ENCODE peak calls at places on chromosomes 6 and 20, in six cellular contexts. R is fibroblast of lung, A is endothelial cell of umbilical vein, K is IMR-90, Y is cardiac muscle cell, B is right lobe of liver. D is an unnamed sample.

GRCh38 chr6:43798688-43799444 is 28.9 kb downstream of the VEGFA start:
- DNase-seq in R (peak; percentile 72), A (peak; percentile 26), K (peak; percentile 85), Y (peak; percentile 47), B (peak; percentile 90), D (no peak)

GRCh38 chr6:74925683-74926082 is 280.2 kb downstream of the COL12A1 start:
- DNase-seq in R (no peak), A (no peak), K (no peak), Y (no peak), B (no peak), D (no peak)

GRCh38 chr6:141598487-141598886 is 534.2 kb upstream of the GJE1 start:
- DNase-seq in R (peak; percentile 33), A (peak; percentile 44), K (peak; percentile 51), Y (peak; percentile 21), B (no peak), D (no peak)

GRCh38 chr6:56767892-56768531 is 125.3 kb upstream of the DST start:
- DNase-seq in R (no peak), A (no peak), K (no peak), Y (no peak), B (no peak), D (no peak)

GRCh38 chr6:24566020-24566752 is 71.4 kb downstream of the ALDH5A1 start:
- DNase-seq in R (peak; percentile 1), A (no peak), K (peak; percentile 10), Y (no peak), B (no peak), D (no peak)

GRCh38 chr6:111580826-111581505 is 24.7 kb downstream of the TRAF3IP2 start:
- DNase-seq in R (peak; percentile 62), A (no peak), K (peak; percentile 39), Y (peak; percentile 34), B (no peak), D (no peak)

GRCh38 chr20:50992733-50993457 is 30.0 kb downstream of the KCNG1 start:
- DNase-seq in R (peak; percentile 76), A (peak; percentile 69), K (peak; percentile 69), Y (peak; percentile 83), B (no peak), D (no peak)

GRCh38 chr20:49157146-49157545 is 31.0 kb downstream of the STAU1 start:
- DNase-seq in R (no peak), A (no peak), K (no peak), Y (no peak), B (no peak), D (no peak)

GRCh38 chr6:56040271-56040670 is 164.9 kb upstream of the BMP5 start:
- DNase-seq in R (peak; percentile 92), A (no peak), K (peak; percentile 77), Y (peak; percentile 77), B (no peak), D (no peak)

GRCh38 chr20:43565758-43566104 is 6.9 kb downstream of the SGK2 start:
- DNase-seq in R (no peak), A (no peak), K (no peak), Y (no peak), B (no peak), D (no peak)

GRCh38 chr20:12327205-12327604 is 409.5 kb downstream of the BTBD3 start:
- DNase-seq in R (no peak), A (no peak), K (no peak), Y (peak; percentile 25), B (no peak), D (no peak)

GRCh38 chr6:43052842-43053544 is 658 bp downstream of the CUL7 start:
- DNase-seq in R (peak; percentile 29), A (peak; percentile 53), K (peak; percentile 20), Y (peak; percentile 41), B (no peak), D (no peak)

GRCh38 chr20:45835230-45836224 is 1.9 kb downstream of the SNX21 start:
- DNase-seq in R (peak; percentile 91), A (no peak), K (peak; percentile 47), Y (no peak), B (no peak), D (no peak)

GRCh38 chr20:53559816-53560215 is 33.8 kb downstream of the ZNF217 start:
- DNase-seq in R (peak; percentile 48), A (no peak), K (peak; percentile 58), Y (peak; percentile 61), B (no peak), D (no peak)

GRCh38 chr6:64376394-64376793 is 740.8 kb downstream of the PHF3 start:
- DNase-seq in R (no peak), A (no peak), K (no peak), Y (no peak), B (no peak), D (no peak)

GRCh38 chr6:136604928-136605485 is 54.8 kb upstream of the MAP7 start:
- DNase-seq in R (peak; percentile 39), A (peak; percentile 29), K (no peak), Y (no peak), B (no peak), D (no peak)

GRCh38 chr6:153588328-153588727 is 450.7 kb upstream of the OPRM1 start:
- DNase-seq in R (no peak), A (no peak), K (no peak), Y (no peak), B (no peak), D (no peak)

GRCh38 chr20:3863317-3863716 is 16.7 kb downstream of the MAVS start:
- DNase-seq in R (no peak), A (no peak), K (no peak), Y (no peak), B (no peak), D (no peak)

GRCh38 chr6:5423251-5423650 is 161.9 kb downstream of the FARS2 start:
- DNase-seq in R (no peak), A (no peak), K (no peak), Y (no peak), B (no peak), D (no peak)

GRCh38 chr20:15528386-15529111 is 1044.7 kb downstream of the KIF16B start:
- DNase-seq in R (no peak), A (no peak), K (no peak), Y (no peak), B (no peak), D (no peak)

GRCh38 chr20:18739785-18740184 is 73.8 kb upstream of the SCP2D1 start:
- DNase-seq in R (peak; percentile 96), A (no peak), K (peak; percentile 90), Y (peak; percentile 88), B (no peak), D (no peak)

GRCh38 chr6:141421378-141421777 is 711.3 kb upstream of the GJE1 start:
- DNase-seq in R (peak; percentile 78), A (peak; percentile 14), K (peak; percentile 85), Y (peak; percentile 66), B (no peak), D (no peak)

GRCh38 chr6:3775386-3775785 is 23.9 kb upstream of the PXDC1 start:
- DNase-seq in R (no peak), A (no peak), K (no peak), Y (no peak), B (no peak), D (no peak)

GRCh38 chr6:8435845-8436168 is 462 bp upstream of the SLC35B3 start:
- DNase-seq in R (no peak), A (no peak), K (peak; percentile 3), Y (no peak), B (no peak), D (no peak)

GRCh38 chr20:62704341-62704948 is 4.2 kb upstream of the NTSR1 start:
- DNase-seq in R (peak; percentile 95), A (peak; percentile 99), K (peak; percentile 95), Y (peak; percentile 91), B (peak; percentile 58), D (no peak)

GRCh38 chr20:16147221-16147620 is 426.0 kb downstream of the KIF16B start:
- DNase-seq in R (no peak), A (no peak), K (no peak), Y (no peak), B (no peak), D (no peak)

GRCh38 chr20:59737816-59738215 is 133.5 kb downstream of the PHACTR3 start:
- DNase-seq in R (no peak), A (no peak), K (no peak), Y (no peak), B (no peak), D (no peak)

GRCh38 chr6:96900873-96901272 is 3.2 kb upstream of the NDUFAF4 start:
- DNase-seq in R (no peak), A (no peak), K (no peak), Y (no peak), B (no peak), D (no peak)

GRCh38 chr6:128888444-128889175 is 5.7 kb downstream of the LAMA2 start:
- DNase-seq in R (no peak), A (no peak), K (no peak), Y (no peak), B (no peak), D (no peak)
- H3K9me3 ChIP-seq in R (no peaks in the 10 kb centered on the region), A (no peaks in the 10 kb centered on the region), K (no peaks in the 10 kb centered on the region), Y (no peaks in the 10 kb centered on the region), B (no peaks in the 10 kb centered on the region), D (no peaks in the 10 kb centered on the region)

DNA sequence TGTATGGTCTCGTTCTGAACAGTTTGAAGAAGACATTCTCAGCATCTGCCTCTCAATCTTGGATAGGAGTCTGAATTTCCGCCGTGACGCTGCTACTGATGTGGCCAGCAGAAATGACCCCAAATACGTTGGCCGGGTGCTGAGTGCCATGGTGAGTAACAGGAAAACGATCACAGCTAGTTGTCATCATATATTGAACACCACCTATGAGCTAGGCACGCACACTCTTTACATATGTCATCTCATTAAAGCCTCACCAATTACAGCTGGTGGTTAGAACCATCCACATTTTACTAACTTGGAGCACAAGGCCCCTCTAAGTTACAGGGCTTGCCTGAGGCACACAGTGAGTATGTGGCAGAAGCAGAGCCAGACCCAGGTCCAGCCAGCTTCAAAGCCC is 17.1 kb downstream of the TGM3 start:
- DNase-seq in R (no peak), A (no peak), K (no peak), Y (no peak), B (no peak), D (no peak)
- H3K9me3 ChIP-seq in R (no peaks in the 10 kb centered on the region), A (no peaks in the 10 kb centered on the region), K (no peaks in the 10 kb centered on the region), Y (no peaks in the 10 kb centered on the region), B (no peaks in the 10 kb centered on the region), D (no peaks in the 10 kb centered on the region)

DNA sequence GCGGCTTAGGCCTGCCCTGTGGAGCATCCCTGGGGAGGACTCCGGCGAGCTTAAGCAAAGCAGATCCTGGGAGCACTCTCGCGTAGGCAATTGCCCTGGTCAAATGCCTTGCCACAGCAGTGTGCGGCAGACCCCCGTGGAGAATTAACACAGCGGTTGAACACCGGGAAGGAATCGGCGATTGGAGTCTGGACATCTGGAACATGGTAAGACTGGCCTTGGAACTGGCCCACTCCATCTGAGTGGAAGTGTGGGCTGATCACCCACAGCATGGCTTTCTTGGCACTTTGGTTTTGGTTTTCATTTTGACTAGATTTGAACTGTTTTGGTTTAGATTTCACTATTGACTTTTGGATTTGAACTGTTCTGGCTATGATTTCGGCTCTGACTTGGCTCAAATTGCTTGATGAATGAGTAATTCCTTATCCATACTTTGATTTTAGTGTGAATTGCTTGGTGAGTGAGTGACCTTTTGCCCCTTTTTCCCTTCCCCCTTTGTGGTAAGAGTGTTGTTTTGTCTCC is 300.7 kb downstream of the RNGTT start:
- DNase-seq in R (no peak), A (no peak), K (no peak), Y (no peak), B (no peak), D (no peak)
- H3K9me3 ChIP-seq in R (no peaks in the 10 kb centered on the region), A (no peaks in the 10 kb centered on the region), K (no peaks in the 10 kb centered on the region), Y (no peaks in the 10 kb centered on the region), B (no peaks in the 10 kb centered on the region), D (peaks cover 7% of the 10 kb centered on the region)

GRCh38 chr6:15549371-15549770 is 113.5 kb downstream of the DTNBP1 start:
- DNase-seq in R (no peak), A (no peak), K (no peak), Y (no peak), B (no peak), D (no peak)
- H3K9me3 ChIP-seq in R (no peaks in the 10 kb centered on the region), A (no peaks in the 10 kb centered on the region), K (no peaks in the 10 kb centered on the region), Y (no peaks in the 10 kb centered on the region), B (no peaks in the 10 kb centered on the region), D (no peaks in the 10 kb centered on the region)